ENCODE peak calls at places on chromosomes 16 and 17, in four cellular contexts. H is MM.1S, O is heart right ventricle, U is upper lobe of left lung. C is an unnamed sample.

GRCh38 chr16:63745456-63745855 is 1376.4 kb downstream of the CDH11 start:
- DNase-seq in H (no peak), O (no peak), U (no peak), C (no peak)

GRCh38 chr17:72719582-72720493 is 372.6 kb downstream of the SLC39A11 start:
- DNase-seq in H (no peak), O (no peak), U (peak), C (no peak)

GRCh38 chr17:385195-385835 is 32.7 kb upstream of the RPH3AL start:
- DNase-seq in H (no peak), O (peak), U (no peak), C (peak)

GRCh38 chr17:44439168-44439567 is 49.7 kb upstream of the ITGA2B start:
- DNase-seq in H (no peak), O (no peak), U (no peak), C (no peak)

GRCh38 chr16:17403859-17404545 is 66.8 kb downstream of the XYLT1 start:
- DNase-seq in H (no peak), O (no peak), U (no peak), C (no peak)

GRCh38 chr16:33877-34707 is 19.3 kb downstream of the POLR3K start:
- DNase-seq in H (no peak), O (no peak), U (no peak), C (no peak)

GRCh38 chr16:69818811-69819587 is 56.9 kb downstream of the WWP2 start:
- DNase-seq in H (no peak), O (no peak), U (no peak), C (no peak)

GRCh38 chr17:37813753-37814152 is 68.9 kb upstream of the HNF1B start:
- DNase-seq in H (no peak), O (no peak), U (no peak), C (peak)

GRCh38 chr16:50334106-50334975 is 34.4 kb downstream of the BRD7 start:
- DNase-seq in H (no peak), O (no peak), U (no peak), C (no peak)

GRCh38 chr17:77822302-77823030 is 136.0 kb upstream of the TNRC6C start:
- DNase-seq in H (no peak), O (peak), U (no peak), C (no peak)

GRCh38 chr17:44384823-44385286 is 4.6 kb downstream of the ITGA2B start:
- DNase-seq in H (no peak), O (no peak), U (no peak), C (no peak)

GRCh38 chr17:46212634-46213435 is 19.6 kb upstream of the KANSL1 start:
- DNase-seq in H (peak), O (peak), U (peak), C (peak)

GRCh38 chr16:83689385-83689831 is 118.4 kb upstream of the HSBP1 start:
- DNase-seq in H (no peak), O (peak), U (no peak), C (peak)

GRCh38 chr16:71479420-71479819 is 9.7 kb downstream of the ZNF19 start:
- DNase-seq in H (no peak), O (no peak), U (no peak), C (peak)

GRCh38 chr17:45261577-45262515 is at the start of gene SPATA32:
- DNase-seq in H (no peak), O (peak), U (peak), C (no peak)

GRCh38 chr16:15961060-15961511 is 11.7 kb downstream of the ABCC1 start:
- DNase-seq in H (peak), O (no peak), U (no peak), C (no peak)

GRCh38 chr16:14042706-14043105 is 28.4 kb upstream of the MRTFB start:
- DNase-seq in H (no peak), O (peak), U (no peak), C (no peak)

GRCh38 chr16:85327731-85328664 is 215.7 kb upstream of the CIBAR2 start:
- DNase-seq in H (no peak), O (peak), U (no peak), C (no peak)

GRCh38 chr16:3508736-3509135 is 7.9 kb downstream of the CLUAP1 start:
- DNase-seq in H (no peak), O (no peak), U (no peak), C (no peak)

GRCh38 chr17:4645642-4646041 is 4.2 kb upstream of the ALOX15 start:
- DNase-seq in H (no peak), O (no peak), U (peak), C (no peak)

GRCh38 chr17:57068222-57068658 is 16.8 kb upstream of the AKAP1 start:
- DNase-seq in H (no peak), O (no peak), U (no peak), C (peak)

GRCh38 chr16:57276596-57276995 is 7.9 kb downstream of the PLLP start:
- DNase-seq in H (no peak), O (no peak), U (peak), C (peak)

GRCh38 chr16:3696425-3697218 is 20.7 kb downstream of the TRAP1 start:
- DNase-seq in H (no peak), O (no peak), U (no peak), C (peak)

GRCh38 chr16:84599528-84600202 is 18.2 kb downstream of the COTL1 start:
- DNase-seq in H (no peak), O (peak), U (peak), C (peak)

GRCh38 chr17:34384822-34385605 is 22.0 kb upstream of the CCL1 start:
- DNase-seq in H (no peak), O (no peak), U (no peak), C (no peak)

GRCh38 chr16:73205153-73205549 is 157.2 kb upstream of the ZFHX3 start:
- DNase-seq in H (no peak), O (no peak), U (no peak), C (no peak)

GRCh38 chr17:7712111-7712771 is 5.3 kb upstream of the DNAH2 start:
- DNase-seq in H (no peak), O (no peak), U (no peak), C (no peak)

GRCh38 chr17:7713782-7714181 is 3.8 kb upstream of the DNAH2 start:
- DNase-seq in H (no peak), O (no peak), U (no peak), C (no peak)

GRCh38 chr17:7709031-7709430 is 4.0 kb downstream of the EFNB3 start:
- DNase-seq in H (no peak), O (no peak), U (no peak), C (no peak)

GRCh38 chr17:7710341-7710740 is 5.3 kb downstream of the EFNB3 start:
- DNase-seq in H (no peak), O (no peak), U (no peak), C (no peak)

DNA sequence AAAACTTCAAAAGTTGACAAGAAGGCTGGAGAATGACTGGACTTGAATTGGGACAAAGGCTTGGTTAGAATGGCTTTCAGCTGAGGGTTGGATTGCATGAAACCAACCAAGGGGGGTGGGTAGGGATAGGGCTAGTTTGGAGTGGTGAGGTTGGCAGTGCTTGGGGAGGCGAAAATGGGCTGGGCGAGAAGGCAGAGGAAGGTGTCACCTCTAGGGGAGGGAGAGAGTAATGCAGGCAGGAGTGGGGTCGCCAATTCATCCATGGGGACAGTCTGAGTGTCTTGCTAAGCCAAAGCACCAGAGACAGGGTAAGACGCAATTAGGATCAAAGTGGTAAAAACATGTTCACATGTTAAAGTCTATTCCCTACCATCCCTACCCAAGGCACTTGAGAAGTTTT is 6.2 kb upstream of the DNAH2 start:
- DNase-seq in H (no peak), O (no peak), U (no peak), C (no peak)
- TF ChIP-seq CTCF in H (peak), O (no peak), U (no peak), C (peak)

DNA sequence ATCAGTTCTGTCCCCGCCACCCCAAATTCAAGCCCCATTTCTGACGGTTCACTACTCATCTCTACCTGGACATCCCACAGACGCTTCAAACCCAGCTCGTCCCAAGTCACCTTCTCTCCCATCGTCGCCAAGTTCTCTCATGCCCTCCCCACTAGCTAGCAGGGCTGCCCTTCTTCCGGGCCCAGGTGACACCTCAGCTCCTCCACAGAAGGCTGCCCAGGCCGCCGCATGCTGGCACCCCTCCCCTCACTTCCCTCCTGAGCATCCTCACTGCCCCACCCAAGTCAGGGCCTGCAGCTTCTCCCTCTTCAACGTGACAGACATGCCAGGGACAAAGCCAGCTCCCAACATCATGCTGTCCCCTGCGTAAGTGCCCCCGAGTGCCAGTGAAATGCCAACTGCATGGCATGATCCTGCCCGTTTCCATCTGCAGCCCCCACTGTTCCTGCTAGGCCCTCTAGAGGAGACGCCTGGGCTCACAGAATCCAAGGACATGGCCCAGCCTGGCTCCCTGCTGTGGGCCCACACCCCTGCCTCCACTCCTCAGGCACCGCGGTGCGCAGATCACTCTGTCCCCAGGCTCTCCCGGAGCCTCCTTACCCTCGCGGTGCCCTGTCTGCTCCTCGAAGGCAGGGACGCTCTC is 5.9 kb downstream of the CYB561 start:
- DNase-seq in H (no peak), O (no peak), U (no peak), C (no peak)
- TF ChIP-seq CTCF in H (no peak), O (no peak), U (no peak), C (no peak)

GRCh38 chr17:30992551-30992950 is 21.7 kb downstream of the RNF135 start:
- DNase-seq in H (no peak), O (no peak), U (no peak), C (no peak)
- TF ChIP-seq CTCF in H (no peak), O (no peak), U (no peak), C (no peak)

GRCh38 chr16:53826658-53827057 is 122.7 kb downstream of the FTO start:
- DNase-seq in H (no peak), O (no peak), U (no peak), C (no peak)

GRCh38 chr16:53822936-53823529 is 119.1 kb downstream of the FTO start:
- DNase-seq in H (peak), O (no peak), U (no peak), C (no peak)

GRCh38 chr16:53817812-53818211 is 113.9 kb downstream of the FTO start:
- DNase-seq in H (no peak), O (no peak), U (no peak), C (no peak)

GRCh38 chr16:53821487-53821886 is 117.5 kb downstream of the FTO start:
- DNase-seq in H (no peak), O (no peak), U (no peak), C (no peak)

DNA sequence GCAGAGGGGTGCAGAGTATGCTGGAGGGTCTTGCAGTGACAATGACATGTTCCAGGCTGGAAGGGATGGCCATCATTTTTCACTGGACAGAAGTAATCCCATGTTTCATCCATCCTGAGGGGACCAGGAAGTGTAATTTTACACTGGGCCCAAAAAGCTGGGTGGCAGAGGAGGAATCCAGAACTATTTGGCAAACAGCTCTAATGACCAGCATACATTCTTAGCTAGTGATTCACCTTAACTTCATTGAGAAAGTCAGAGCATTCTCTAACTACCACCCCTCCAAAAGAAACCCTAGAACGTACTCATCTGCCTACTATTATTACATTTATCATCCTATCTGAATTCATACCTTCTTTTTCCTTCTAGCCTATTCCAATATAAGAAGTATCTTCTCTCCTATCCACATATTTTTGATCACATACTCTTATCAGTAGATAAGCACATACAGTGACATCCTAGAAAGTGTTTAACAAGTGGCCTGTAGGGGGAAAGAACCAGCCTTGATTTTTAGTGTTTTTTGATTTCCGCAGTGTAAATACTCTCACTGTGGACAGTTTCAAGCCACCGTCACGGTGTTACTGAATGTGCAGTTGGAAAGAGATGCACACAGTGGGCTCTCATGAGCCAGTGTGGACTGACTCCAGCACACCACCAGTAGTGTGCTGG is 118.1 kb downstream of the FTO start:
- DNase-seq in H (no peak), O (no peak), U (no peak), C (peak)
- TF ChIP-seq CTCF in H (no peak), O (no peak), U (no peak), C (no peak)

GRCh38 chr16:19213885-19214284 is 45.8 kb downstream of the SYT17 start:
- DNase-seq in H (no peak), O (no peak), U (no peak), C (no peak)
- TF ChIP-seq CTCF in H (peak), O (no peak), U (no peak), C (no peak)

C was measured in MCF 10A.